ENCODE peak calls at places on chromosomes 3 and 15, in six cellular contexts. A, V, C, O, J and K are unnamed samples.

GRCh38 chr3:39065197-39065596 is 13.4 kb downstream of the WDR48 start:
- DNase-seq in A (no peak), V (peak), C (peak), O (no peak), J (peak), K (no peak)

GRCh38 chr15:48392356-48392755 is 61.1 kb downstream of the DUT start:
- DNase-seq in A (no peak), V (peak), C (peak), O (no peak), J (peak), K (peak)

GRCh38 chr3:127803619-127804018 is 18.7 kb downstream of the MGLL start:
- DNase-seq in A (no peak), V (peak), C (no peak), O (no peak), J (peak), K (no peak)

GRCh38 chr3:172647823-172648222 is 63.0 kb downstream of the NCEH1 start:
- DNase-seq in A (peak), V (no peak), C (no peak), O (no peak), J (no peak), K (no peak)

GRCh38 chr3:115217292-115217677 is 70.2 kb upstream of the ZBTB20 start:
- DNase-seq in A (no peak), V (no peak), C (no peak), O (no peak), J (no peak), K (no peak)

GRCh38 chr15:72034859-72035650 is 82.9 kb downstream of the MYO9A start:
- DNase-seq in A (no peak), V (peak), C (no peak), O (no peak), J (no peak), K (no peak)

GRCh38 chr15:100572362-100572983 is 29.5 kb downstream of the LINS1 start:
- DNase-seq in A (no peak), V (peak), C (no peak), O (no peak), J (peak), K (no peak)

GRCh38 chr3:52227117-52227516 is 1.7 kb upstream of the TLR9 start:
- DNase-seq in A (no peak), V (no peak), C (no peak), O (no peak), J (no peak), K (no peak)

GRCh38 chr3:36707623-36708409 is 56.5 kb downstream of the DCLK3 start:
- DNase-seq in A (no peak), V (peak), C (no peak), O (no peak), J (peak), K (no peak)

GRCh38 chr15:84919268-84919667 is 34.8 kb downstream of the SLC28A1 start:
- DNase-seq in A (no peak), V (no peak), C (no peak), O (no peak), J (no peak), K (no peak)

GRCh38 chr15:84911879-84912660 is 27.6 kb downstream of the SLC28A1 start:
- DNase-seq in A (peak), V (peak), C (peak), O (peak), J (peak), K (peak)

GRCh38 chr15:84917452-84917851 is 33.0 kb downstream of the SLC28A1 start:
- DNase-seq in A (no peak), V (no peak), C (no peak), O (no peak), J (no peak), K (no peak)

GRCh38 chr15:84914351-84914750 is 29.9 kb downstream of the SLC28A1 start:
- DNase-seq in A (no peak), V (no peak), C (no peak), O (no peak), J (no peak), K (no peak)

DNA sequence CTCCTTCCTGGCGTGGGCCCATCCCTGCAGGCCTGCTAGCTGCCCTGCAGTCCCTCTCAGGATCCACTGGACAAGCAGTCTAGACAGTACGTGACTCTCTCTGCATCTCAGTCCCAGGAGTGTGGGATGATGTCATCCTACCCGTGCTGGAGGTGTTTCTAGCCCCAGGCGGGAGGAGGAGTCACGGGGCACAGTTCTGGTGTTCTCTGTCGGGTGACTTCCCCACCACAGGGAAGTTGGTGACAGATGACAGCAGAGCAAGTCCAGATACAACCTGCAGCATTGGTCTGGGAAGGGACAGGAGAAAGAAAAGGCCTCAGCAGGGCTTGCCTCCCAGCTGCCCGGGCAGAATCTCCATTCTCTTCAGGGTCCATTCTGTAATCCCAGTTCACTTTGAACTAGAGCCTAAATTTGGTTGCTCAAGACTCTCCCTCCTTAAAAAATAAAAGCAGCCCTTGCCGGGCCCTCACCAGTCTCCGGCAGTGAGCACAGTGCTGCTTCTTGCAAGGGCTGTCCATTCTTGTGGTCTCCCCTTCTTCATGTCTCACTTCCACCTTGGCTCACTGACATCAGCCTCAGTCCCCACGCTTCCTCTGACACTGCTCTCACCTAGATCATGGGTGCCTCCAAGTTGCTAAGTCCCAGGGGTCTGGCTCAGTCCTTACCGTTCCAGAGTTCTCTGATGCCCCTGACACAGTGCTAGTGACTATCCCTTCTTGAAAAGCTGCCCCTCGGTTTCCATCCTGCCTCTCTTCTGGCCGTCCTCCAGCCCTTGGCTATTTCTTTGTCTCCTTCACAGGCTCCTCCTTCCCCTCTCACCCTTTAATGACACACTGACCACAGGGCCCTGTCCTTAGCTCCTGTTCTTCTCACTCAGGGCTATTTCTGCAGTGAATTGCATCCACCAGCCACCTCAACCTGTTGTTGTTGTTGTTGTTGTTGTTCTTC is 30.8 kb downstream of the SLC28A1 start:
- DNase-seq in A (no peak), V (peak), C (peak), O (peak), J (peak), K (peak)
- H3K4me3 ChIP-seq in A (no peak), V (no peak), C (no peak), O (peak), J (no peak), K (no peak)

GRCh38 chr3:97970929-97971460 is 1.2 kb downstream of the RIOX2 start:
- DNase-seq in A (no peak), V (no peak), C (no peak), O (no peak), J (no peak), K (no peak)
- H3K4me3 ChIP-seq in A (peak), V (peak), C (no peak), O (peak), J (peak), K (no peak)

GRCh38 chr3:147937891-147938290 is 528.7 kb downstream of the ZIC1 start:
- DNase-seq in A (no peak), V (no peak), C (no peak), O (no peak), J (no peak), K (no peak)

GRCh38 chr3:147937341-147937740 is 528.2 kb downstream of the ZIC1 start:
- DNase-seq in A (no peak), V (peak), C (no peak), O (no peak), J (no peak), K (no peak)

GRCh38 chr3:147940846-147941245 is 531.7 kb downstream of the ZIC1 start:
- DNase-seq in A (no peak), V (no peak), C (no peak), O (no peak), J (no peak), K (no peak)

GRCh38 chr3:147940400-147940799 is 531.2 kb downstream of the ZIC1 start:
- DNase-seq in A (no peak), V (peak), C (no peak), O (no peak), J (no peak), K (no peak)

DNA sequence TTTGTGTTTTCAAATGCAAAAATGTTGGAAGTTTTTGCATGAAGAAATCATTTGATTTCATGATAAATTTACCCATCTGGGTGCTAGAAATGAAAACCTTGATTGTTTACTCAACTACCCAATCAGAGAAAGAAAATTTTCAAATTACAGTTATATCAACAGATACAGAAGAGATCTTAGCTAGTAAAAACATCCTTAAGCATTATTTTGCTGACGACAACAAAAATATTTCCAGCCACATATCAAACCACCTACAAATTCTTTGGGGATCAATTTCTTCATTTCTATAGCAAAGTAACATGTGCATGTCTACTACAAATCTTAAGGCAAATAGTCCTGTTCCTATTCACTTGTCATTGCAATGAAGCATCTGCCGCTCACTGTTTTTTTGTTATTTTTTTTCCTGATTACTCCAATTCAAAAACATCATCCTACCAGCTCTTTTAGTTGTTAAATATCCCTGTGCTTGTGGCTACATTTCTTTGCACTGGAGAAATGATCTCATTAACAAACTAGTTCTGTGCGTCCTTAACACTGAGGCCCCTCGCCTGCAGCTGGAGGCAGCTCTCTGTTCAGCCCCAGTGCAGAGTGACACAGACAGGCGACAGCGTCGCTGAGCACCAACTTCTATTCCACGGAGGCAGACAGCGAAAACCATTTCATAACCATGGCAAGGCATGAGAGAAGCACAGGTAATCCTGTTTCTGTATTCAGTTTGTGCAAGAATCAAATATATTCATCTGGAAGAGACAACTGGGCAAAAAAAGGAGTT is 530.4 kb downstream of the ZIC1 start:
- DNase-seq in A (no peak), V (peak), C (no peak), O (no peak), J (no peak), K (no peak)
- H3K4me3 ChIP-seq in A (no peak), V (no peak), C (no peak), O (no peak), J (peak), K (no peak)

DNA sequence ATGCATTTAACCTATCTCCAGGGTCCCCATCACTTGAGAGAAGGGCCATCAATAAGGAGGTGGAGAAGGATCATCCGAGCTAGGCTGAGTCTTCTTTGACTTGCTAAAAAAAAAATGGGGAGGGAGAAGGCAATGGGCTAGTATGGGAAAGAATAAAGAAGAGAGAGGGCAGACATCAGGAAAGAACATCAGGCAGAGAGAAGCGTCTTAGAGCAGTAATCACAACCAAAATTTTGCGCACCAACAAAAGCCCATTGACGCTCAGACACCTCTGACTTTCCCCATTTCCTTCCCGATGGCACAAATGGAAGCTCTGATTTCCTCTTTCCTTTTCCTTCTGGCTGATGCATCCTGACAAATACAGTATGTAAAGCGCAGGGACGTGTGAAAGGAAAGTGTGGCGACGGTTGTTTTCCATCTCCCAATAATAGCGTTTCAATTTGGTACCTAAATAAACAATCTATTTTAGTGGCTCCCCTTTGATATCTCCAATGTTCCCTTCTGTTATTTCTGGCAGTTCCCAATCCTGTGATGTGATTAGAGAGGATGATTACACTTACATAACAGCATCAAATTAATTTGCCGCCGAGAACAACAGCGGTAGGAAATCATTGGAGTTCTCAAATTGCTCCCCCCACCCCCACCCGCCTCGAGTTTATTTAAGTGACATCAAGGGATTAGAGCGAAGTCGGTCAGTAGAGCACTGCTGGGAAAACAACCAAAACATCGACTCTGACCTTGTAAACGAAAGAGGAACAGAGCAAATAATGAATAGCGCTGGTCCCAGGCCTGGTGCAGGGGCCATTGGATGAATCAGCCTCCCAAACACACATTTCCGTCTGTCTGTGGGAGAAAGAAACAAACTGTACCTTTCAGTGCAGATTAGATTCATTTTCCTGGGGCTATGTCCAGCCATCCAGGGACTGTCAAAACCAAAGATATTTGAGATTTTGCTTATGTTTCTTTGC is 273.3 kb upstream of the ICE2 start:
- DNase-seq in A (peak), V (peak), C (peak), O (no peak), J (peak), K (no peak)
- H3K4me3 ChIP-seq in A (no peak), V (no peak), C (no peak), O (peak), J (peak), K (no peak)

DNA sequence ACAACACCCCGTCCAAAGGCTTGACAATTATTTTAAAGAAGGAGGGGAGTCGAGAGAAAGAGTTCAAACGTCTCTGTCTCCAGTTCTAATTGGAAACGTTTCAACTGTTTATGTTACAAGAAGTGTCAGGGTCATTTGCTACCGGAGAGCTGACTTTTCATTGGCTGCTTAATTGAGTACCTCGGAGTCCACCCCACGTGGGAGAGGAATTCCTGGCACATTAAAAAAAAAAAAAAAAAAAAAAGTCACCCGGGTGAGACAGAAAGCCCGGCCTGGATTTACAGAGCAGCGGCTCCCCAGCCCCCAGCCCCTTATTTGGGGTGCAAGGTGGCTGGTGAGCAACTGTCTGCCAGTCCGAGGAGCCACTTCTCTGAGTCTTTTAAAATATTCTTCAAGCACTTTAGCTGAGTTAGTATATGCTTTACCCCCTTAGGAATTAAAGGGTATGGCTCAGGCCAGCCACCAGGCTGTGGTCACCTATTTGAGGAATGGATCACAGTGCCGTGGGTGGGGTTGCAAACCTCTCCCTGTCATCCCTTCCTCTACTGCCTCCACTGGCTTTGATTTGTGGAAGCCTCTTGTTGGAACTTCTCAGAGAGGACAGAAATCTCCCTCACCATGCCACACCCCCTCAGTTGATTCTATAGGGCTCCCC is 3.9 kb upstream of the TLE3 start:
- DNase-seq in A (no peak), V (peak), C (peak), O (no peak), J (peak), K (no peak)
- H3K4me3 ChIP-seq in A (no peak), V (no peak), C (no peak), O (peak), J (peak), K (no peak)